ENCODE peak calls at places on chromosomes 16 and 17, in four cellular contexts. X is NCI-H1417 treated with DMSO at 0.1 percent for 48 hours, A is GM13977, I is IMR-90. C is an unnamed sample.

GRCh38 chr16:75053791-75054555 is 55.1 kb downstream of the ZNRF1 start:
- DNase-seq in A (no peak), X (peak), I (no peak), C (no peak)

GRCh38 chr16:70754874-70755600 is 45.9 kb downstream of the VAC14 start:
- DNase-seq in X (no peak), I (no peak), A (no peak), C (no peak)

GRCh38 chr17:16936536-16937310 is 35.2 kb downstream of the TNFRSF13B start:
- DNase-seq in I (no peak), A (no peak), X (no peak), C (no peak)

GRCh38 chr16:68491576-68491950 is 43.3 kb upstream of the SMPD3 start:
- DNase-seq in A (no peak), I (no peak), X (no peak), C (no peak)

GRCh38 chr17:30429155-30429554 is 48.1 kb upstream of the GOSR1 start:
- DNase-seq in I (peak), A (no peak), X (no peak), C (no peak)

GRCh38 chr17:76889323-76889722 is 21.1 kb downstream of the MGAT5B start:
- DNase-seq in X (no peak), I (no peak), A (no peak), C (no peak)

GRCh38 chr17:50221500-50222480 is 20.4 kb upstream of the COL1A1 start:
- DNase-seq in X (no peak), A (peak), I (peak), C (no peak)

GRCh38 chr17:82698974-82699442 is 510 bp upstream of the RAB40B start:
- DNase-seq in A (no peak), I (no peak), X (no peak), C (no peak)

GRCh38 chr17:79919164-79919585 is 79.9 kb upstream of the CBX4 start:
- DNase-seq in X (no peak), A (no peak), I (no peak), C (peak)

GRCh38 chr17:79979201-79979840 is 56.4 kb downstream of the TBC1D16 start:
- DNase-seq in I (no peak), A (no peak), X (no peak), C (no peak)

GRCh38 chr17:7477392-7478275 is 1.8 kb downstream of the ZBTB4 start:
- DNase-seq in X (no peak), A (peak), I (peak), C (no peak)

GRCh38 chr17:78032166-78032565 is 73.7 kb downstream of the TNRC6C start:
- DNase-seq in A (no peak), X (no peak), I (peak), C (no peak)

GRCh38 chr17:47423406-47424295 is 99.9 kb downstream of the EFCAB13 start:
- DNase-seq in A (peak), X (no peak), I (no peak), C (no peak)

GRCh38 chr17:73900516-73900915 is 256.3 kb upstream of the SDK2 start:
- DNase-seq in I (no peak), X (no peak), A (no peak), C (no peak)

GRCh38 chr16:30927789-30928378 is 4.5 kb downstream of the FBXL19 start:
- DNase-seq in I (peak), X (peak), A (peak), C (peak)

GRCh38 chr16:46830417-46830901 is 521 bp downstream of the C16orf87 start:
- DNase-seq in I (no peak), X (no peak), A (no peak), C (no peak)

GRCh38 chr17:77297693-77298666 is 157.2 kb downstream of the SEC14L1 start:
- DNase-seq in A (no peak), X (no peak), I (no peak), C (peak)

GRCh38 chr16:88194397-88195020 is 188.2 kb upstream of the ZNF469 start:
- DNase-seq in I (peak), X (no peak), A (no peak), C (no peak)

GRCh38 chr17:50947844-50948514 is 81.8 kb upstream of the TOB1 start:
- DNase-seq in X (no peak), I (no peak), A (peak), C (no peak)